ENCODE peak calls at places on chromosome 5, in five cellular contexts. C is choroid plexus epithelial cell, U is astrocyte, X is H9, I is sigmoid colon. K is an unnamed sample.

GRCh38 chr5:38883842-38884241 is 38.0 kb downstream of the OSMR start:
- DNase-seq in I (no peak), C (no peak), U (no peak), X (no peak), K (no peak)

GRCh38 chr5:124263680-124264491 is 482.6 kb downstream of the ZNF608 start:
- DNase-seq in I (no peak), C (peak; percentile 35), X (peak; percentile 38), U (no peak), K (no peak)

GRCh38 chr5:173752636-173753035 is 135.5 kb upstream of the CPEB4 start:
- DNase-seq in I (no peak), U (no peak), X (no peak), C (no peak), K (no peak)

GRCh38 chr5:100273846-100274580 is 261.2 kb upstream of the FAM174A start:
- DNase-seq in C (no peak), U (peak; percentile 29), X (no peak), I (no peak), K (no peak)

GRCh38 chr5:139407517-139407916 is 3.6 kb upstream of the SPATA24 start:
- DNase-seq in I (no peak), X (no peak), C (no peak), U (no peak), K (no peak)

GRCh38 chr5:14342306-14342705 is 199.2 kb downstream of the TRIO start:
- DNase-seq in C (peak; percentile 22), I (no peak), U (no peak), X (no peak), K (peak; percentile 21)

GRCh38 chr5:141850786-141851185 is 27.4 kb downstream of the PCDH1 start:
- DNase-seq in I (no peak), X (peak; percentile 54), U (no peak), C (no peak), K (no peak)

GRCh38 chr5:132489871-132490483 is 596 bp downstream of the IRF1 start:
- DNase-seq in U (peak; percentile 43), I (peak; percentile 86), X (peak; percentile 45), C (peak; percentile 58), K (peak; percentile 41)

GRCh38 chr5:110038297-110038997 is 348.7 kb downstream of the MAN2A1 start:
- DNase-seq in I (no peak), C (peak; percentile 47), U (peak; percentile 96), X (no peak), K (peak; percentile 37)

GRCh38 chr5:32933692-32934091 is 222.6 kb downstream of the NPR3 start:
- DNase-seq in C (no peak), U (no peak), I (no peak), X (no peak), K (no peak)

GRCh38 chr5:102770803-102771202 is 15.7 kb downstream of the PAM start:
- DNase-seq in X (no peak), C (no peak), U (no peak), I (no peak), K (no peak)

GRCh38 chr5:101045689-101046088 is 142.6 kb upstream of the ST8SIA4 start:
- DNase-seq in X (no peak), I (no peak), U (no peak), C (peak; percentile 47), K (no peak)

GRCh38 chr5:67815455-67816391 is 399.8 kb upstream of the PIK3R1 start:
- DNase-seq in C (peak; percentile 17), U (peak; percentile 93), I (no peak), X (no peak), K (peak; percentile 41)

GRCh38 chr5:29950416-29951145 is 1242.9 kb upstream of the CDH6 start:
- DNase-seq in I (no peak), C (no peak), X (no peak), U (no peak), K (no peak)

GRCh38 chr5:133708451-133708850 is 96.1 kb upstream of the FSTL4 start:
- DNase-seq in X (peak; percentile 15), I (peak; percentile 45), C (no peak), U (no peak), K (no peak)

GRCh38 chr5:75130818-75131349 is 78.5 kb upstream of the GCNT4 start:
- DNase-seq in U (no peak), X (no peak), I (no peak), C (no peak), K (no peak)

GRCh38 chr5:158100373-158100902 is 241.5 kb upstream of the CLINT1 start:
- DNase-seq in I (no peak), U (no peak), X (no peak), C (no peak), K (no peak)

GRCh38 chr5:151492729-151493128 is 45.3 kb downstream of the SLC36A1 start:
- DNase-seq in I (no peak), X (no peak), C (peak; percentile 71), U (no peak), K (peak; percentile 56)

GRCh38 chr5:151678713-151679112 is 8.0 kb downstream of the SPARC start:
- DNase-seq in X (no peak), U (peak; percentile 6), C (peak; percentile 21), I (peak; percentile 45), K (no peak)

GRCh38 chr5:178249191-178249989 is 16.8 kb upstream of the PHYKPL start:
- DNase-seq in I (no peak), C (peak; percentile 63), X (no peak), U (peak; percentile 29), K (peak; percentile 94)

GRCh38 chr5:119439140-119439625 is 13.1 kb upstream of the HSD17B4 start:
- DNase-seq in I (no peak), C (no peak), U (no peak), X (no peak), K (no peak)

GRCh38 chr5:141858084-141858765 is 20.0 kb downstream of the PCDH1 start:
- DNase-seq in X (peak; percentile 64), I (no peak), U (no peak), C (no peak), K (no peak)

GRCh38 chr5:91373016-91373415 is 10.1 kb downstream of the ARRDC3 start:
- DNase-seq in I (no peak), X (no peak), C (no peak), U (no peak), K (no peak)

GRCh38 chr5:167802755-167803431 is 488.6 kb upstream of the WWC1 start:
- DNase-seq in I (no peak), U (peak; percentile 52), C (peak; percentile 33), X (no peak), K (peak; percentile 58)

GRCh38 chr5:16577677-16578076 is 39.1 kb downstream of the RETREG1 start:
- DNase-seq in C (no peak), I (no peak), X (peak; percentile 44), U (no peak), K (no peak)

GRCh38 chr5:864492-865167 is 13.8 kb upstream of the ZDHHC11 start:
- DNase-seq in X (no peak), C (peak; percentile 14), U (no peak), I (no peak), K (no peak)

GRCh38 chr5:59445741-59446140 is 447.8 kb downstream of the PDE4D start:
- DNase-seq in I (no peak), C (peak; percentile 26), U (peak; percentile 45), X (no peak), K (no peak)

GRCh38 chr5:179960204-179960831 is 52.6 kb upstream of the TBC1D9B start:
- DNase-seq in X (no peak), C (no peak), U (no peak), I (no peak), K (no peak)

GRCh38 chr5:96453394-96453793 is 20.3 kb upstream of the PCSK1 start:
- DNase-seq in U (no peak), C (no peak), X (no peak), I (no peak), K (no peak)
- TF ChIP-seq CTCF in U (no peak), C (no peak), X (no peak), I (no peak), K (no peak)

GRCh38 chr5:137605377-137605776 is 106.3 kb upstream of the SPOCK1 start:
- DNase-seq in X (no peak), U (peak; percentile 21), C (peak; percentile 32), I (no peak), K (peak; percentile 32)
- TF ChIP-seq CTCF in X (peak; percentile 44), U (peak; percentile 28), C (peak; percentile 37), I (no peak), K (peak; percentile 46)

GRCh38 chr5:131384616-131385214 is 120.9 kb downstream of the CDC42SE2 start:
- DNase-seq in U (no peak), C (no peak), I (no peak), X (no peak), K (no peak)

GRCh38 chr5:131381011-131381410 is 117.2 kb downstream of the CDC42SE2 start:
- DNase-seq in X (no peak), C (peak; percentile 71), I (no peak), U (peak; percentile 55), K (no peak)

GRCh38 chr5:131384181-131384580 is 120.3 kb downstream of the CDC42SE2 start:
- DNase-seq in I (no peak), C (no peak), X (no peak), U (no peak), K (no peak)

GRCh38 chr5:131381792-131382191 is 117.9 kb downstream of the CDC42SE2 start:
- DNase-seq in C (no peak), X (no peak), I (no peak), U (no peak), K (no peak)

DNA sequence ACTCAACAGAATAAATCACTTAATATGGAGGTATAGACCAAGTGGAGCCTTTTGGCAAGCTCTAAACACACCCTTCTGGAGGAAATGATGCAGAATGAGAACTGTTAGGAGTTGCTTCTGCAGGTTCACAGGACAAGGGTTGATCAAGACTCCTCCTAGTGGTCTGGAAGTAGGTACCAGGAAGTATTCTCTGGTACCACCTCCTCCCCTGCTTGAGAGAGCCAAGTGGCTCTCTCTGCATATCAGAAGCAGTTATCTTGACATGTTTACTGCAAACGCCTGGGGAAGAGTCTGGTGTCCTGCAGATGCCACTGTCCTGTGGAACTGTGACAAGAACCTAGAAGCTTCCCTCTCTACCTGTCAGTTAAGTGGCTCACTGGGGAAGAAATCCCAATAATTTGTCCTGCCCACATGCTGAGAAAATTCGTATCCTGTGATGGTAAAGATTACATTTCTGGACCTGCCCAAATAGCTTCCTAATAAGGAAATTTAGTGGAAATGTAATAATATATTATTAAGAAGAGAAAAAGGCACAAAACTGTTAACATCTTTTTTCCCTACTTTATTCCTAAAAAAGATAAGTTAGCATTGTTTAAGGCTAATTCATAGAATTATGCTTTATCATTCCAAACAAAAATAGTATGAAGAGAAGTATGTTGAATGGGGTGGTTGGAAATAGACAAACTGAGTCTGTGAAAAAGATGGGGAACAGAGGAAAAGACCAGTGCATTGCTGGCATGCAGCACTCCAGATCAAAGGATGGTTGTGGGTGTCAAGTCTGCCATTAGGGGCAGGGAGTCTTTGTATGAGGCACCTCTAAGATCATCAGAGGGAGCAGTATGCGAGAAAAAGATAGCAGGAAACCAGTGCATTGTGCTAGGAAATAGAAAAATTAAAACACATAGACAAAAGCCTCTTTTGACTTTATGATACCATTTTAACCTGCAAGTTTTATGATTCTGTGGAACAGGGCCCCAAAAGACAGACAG is 118.8 kb downstream of the CDC42SE2 start:
- DNase-seq in U (no peak), C (peak; percentile 86), I (no peak), X (peak; percentile 54), K (peak; percentile 39)
- TF ChIP-seq CTCF in U (peak; percentile 56), C (peak; percentile 76), I (peak; percentile 12), X (peak; percentile 82), K (peak; percentile 51)

GRCh38 chr5:147464211-147464610 is 45.7 kb downstream of the DPYSL3 start:
- DNase-seq in X (peak; percentile 71), C (peak; percentile 83), U (no peak), I (no peak), K (peak; percentile 28)
- TF ChIP-seq CTCF in X (peak; percentile 77), C (peak; percentile 82), U (peak; percentile 44), I (peak; percentile 37), K (peak; percentile 45)

DNA sequence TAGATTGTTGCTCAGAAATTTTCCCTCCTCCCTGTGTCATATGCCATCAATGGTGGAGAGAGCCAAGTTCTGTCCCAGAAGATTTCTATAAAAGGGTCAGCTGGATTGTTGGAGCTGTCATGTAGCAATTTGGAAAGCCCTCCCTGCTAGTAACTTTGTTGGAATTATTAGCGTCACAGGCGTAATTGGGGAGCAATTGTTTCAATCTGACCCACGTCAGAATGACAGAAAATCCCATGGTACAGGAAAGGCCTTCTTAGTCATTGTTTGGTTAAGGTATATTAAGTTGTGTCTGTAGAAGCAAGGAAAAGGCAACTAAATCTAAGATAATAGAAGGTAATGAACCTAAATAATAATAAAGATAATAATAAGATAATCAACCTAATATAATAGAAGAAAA is 148.4 kb downstream of the PLK2 start:
- DNase-seq in C (no peak), U (no peak), I (no peak), X (no peak), K (no peak)
- TF ChIP-seq CTCF in C (no peak), U (no peak), I (no peak), X (no peak), K (no peak)